ENCODE peak calls at places on chromosomes 13 and 19, in seven cellular contexts. One of them, this sample, is unnamed.

GRCh38 chr19:5314012-5314906 is 26.4 kb downstream of the PTPRS start:
- DNase-seq in stimulated activated CD4-positive, alpha-beta T cell treated with anti-CD3 and anti-CD28 coated beads, Interleukin-12 subunit alpha, Interleukin-12 subunit beta, amount 100 ng/mL, for 4 hours: no peak
- DNase-seq in MG63: peak
- DNase-seq in glomerular endothelial cell: no peak
- DNase-seq in activated T-cell treated with anti-CD3 and anti-CD28 coated beads, Interleukin-2, amount 50 U/mL, for 72 hours: no peak
- DNase-seq in stimulated activated CD8-positive, alpha-beta memory T cell treated with anti-CD3 and anti-CD28 coated beads, Interleukin-15, amount 100 ng/mL, for 4 hours: no peak
- DNase-seq in tibial artery: no peak
- DNase-seq in this sample: peak

GRCh38 chr13:112574476-112575294 is 13.3 kb downstream of the TUBGCP3 start:
- DNase-seq in MG63: no peak
- DNase-seq in stimulated activated CD4-positive, alpha-beta T cell treated with anti-CD3 and anti-CD28 coated beads, Interleukin-12 subunit alpha, Interleukin-12 subunit beta, amount 100 ng/mL, for 4 hours: no peak
- DNase-seq in activated T-cell treated with anti-CD3 and anti-CD28 coated beads, Interleukin-2, amount 50 U/mL, for 72 hours: no peak
- DNase-seq in tibial artery: no peak
- DNase-seq in glomerular endothelial cell: no peak
- DNase-seq in stimulated activated CD8-positive, alpha-beta memory T cell treated with anti-CD3 and anti-CD28 coated beads, Interleukin-15, amount 100 ng/mL, for 4 hours: no peak
- DNase-seq in this sample: no peak

GRCh38 chr13:24511019-24511823 is 1.4 kb downstream of the PARP4 start:
- DNase-seq in glomerular endothelial cell: no peak
- DNase-seq in stimulated activated CD4-positive, alpha-beta T cell treated with anti-CD3 and anti-CD28 coated beads, Interleukin-12 subunit alpha, Interleukin-12 subunit beta, amount 100 ng/mL, for 4 hours: peak
- DNase-seq in stimulated activated CD8-positive, alpha-beta memory T cell treated with anti-CD3 and anti-CD28 coated beads, Interleukin-15, amount 100 ng/mL, for 4 hours: peak
- DNase-seq in MG63: peak
- DNase-seq in activated T-cell treated with anti-CD3 and anti-CD28 coated beads, Interleukin-2, amount 50 U/mL, for 72 hours: peak
- DNase-seq in tibial artery: no peak
- DNase-seq in this sample: peak

GRCh38 chr19:11465605-11466004 is 15.2 kb downstream of the ELAVL3 start:
- DNase-seq in MG63: no peak
- DNase-seq in tibial artery: no peak
- DNase-seq in activated T-cell treated with anti-CD3 and anti-CD28 coated beads, Interleukin-2, amount 50 U/mL, for 72 hours: no peak
- DNase-seq in stimulated activated CD4-positive, alpha-beta T cell treated with anti-CD3 and anti-CD28 coated beads, Interleukin-12 subunit alpha, Interleukin-12 subunit beta, amount 100 ng/mL, for 4 hours: no peak
- DNase-seq in stimulated activated CD8-positive, alpha-beta memory T cell treated with anti-CD3 and anti-CD28 coated beads, Interleukin-15, amount 100 ng/mL, for 4 hours: no peak
- DNase-seq in glomerular endothelial cell: no peak
- DNase-seq in this sample: no peak

GRCh38 chr13:50651916-50652315 is 191.6 kb downstream of the DLEU7 start:
- DNase-seq in MG63: no peak
- DNase-seq in activated T-cell treated with anti-CD3 and anti-CD28 coated beads, Interleukin-2, amount 50 U/mL, for 72 hours: no peak
- DNase-seq in stimulated activated CD8-positive, alpha-beta memory T cell treated with anti-CD3 and anti-CD28 coated beads, Interleukin-15, amount 100 ng/mL, for 4 hours: no peak
- DNase-seq in stimulated activated CD4-positive, alpha-beta T cell treated with anti-CD3 and anti-CD28 coated beads, Interleukin-12 subunit alpha, Interleukin-12 subunit beta, amount 100 ng/mL, for 4 hours: no peak
- DNase-seq in glomerular endothelial cell: no peak
- DNase-seq in tibial artery: no peak
- DNase-seq in this sample: no peak

GRCh38 chr19:782195-783043 is 14.8 kb upstream of the PTBP1 start:
- DNase-seq in activated T-cell treated with anti-CD3 and anti-CD28 coated beads, Interleukin-2, amount 50 U/mL, for 72 hours: no peak
- DNase-seq in stimulated activated CD8-positive, alpha-beta memory T cell treated with anti-CD3 and anti-CD28 coated beads, Interleukin-15, amount 100 ng/mL, for 4 hours: no peak
- DNase-seq in glomerular endothelial cell: no peak
- DNase-seq in tibial artery: no peak
- DNase-seq in stimulated activated CD4-positive, alpha-beta T cell treated with anti-CD3 and anti-CD28 coated beads, Interleukin-12 subunit alpha, Interleukin-12 subunit beta, amount 100 ng/mL, for 4 hours: no peak
- DNase-seq in MG63: peak
- DNase-seq in this sample: no peak

GRCh38 chr13:20553309-20553708 is 13.6 kb upstream of the IFT88 start:
- DNase-seq in tibial artery: no peak
- DNase-seq in activated T-cell treated with anti-CD3 and anti-CD28 coated beads, Interleukin-2, amount 50 U/mL, for 72 hours: no peak
- DNase-seq in MG63: no peak
- DNase-seq in stimulated activated CD8-positive, alpha-beta memory T cell treated with anti-CD3 and anti-CD28 coated beads, Interleukin-15, amount 100 ng/mL, for 4 hours: no peak
- DNase-seq in stimulated activated CD4-positive, alpha-beta T cell treated with anti-CD3 and anti-CD28 coated beads, Interleukin-12 subunit alpha, Interleukin-12 subunit beta, amount 100 ng/mL, for 4 hours: no peak
- DNase-seq in glomerular endothelial cell: no peak
- DNase-seq in this sample: no peak

GRCh38 chr13:59364508-59365187 is 799.1 kb downstream of the DIAPH3 start:
- DNase-seq in stimulated activated CD8-positive, alpha-beta memory T cell treated with anti-CD3 and anti-CD28 coated beads, Interleukin-15, amount 100 ng/mL, for 4 hours: no peak
- DNase-seq in activated T-cell treated with anti-CD3 and anti-CD28 coated beads, Interleukin-2, amount 50 U/mL, for 72 hours: no peak
- DNase-seq in MG63: no peak
- DNase-seq in stimulated activated CD4-positive, alpha-beta T cell treated with anti-CD3 and anti-CD28 coated beads, Interleukin-12 subunit alpha, Interleukin-12 subunit beta, amount 100 ng/mL, for 4 hours: no peak
- DNase-seq in glomerular endothelial cell: no peak
- DNase-seq in tibial artery: no peak
- DNase-seq in this sample: no peak

GRCh38 chr19:43572172-43572588 is 3.1 kb downstream of the XRCC1 start:
- DNase-seq in activated T-cell treated with anti-CD3 and anti-CD28 coated beads, Interleukin-2, amount 50 U/mL, for 72 hours: no peak
- DNase-seq in glomerular endothelial cell: no peak
- DNase-seq in MG63: no peak
- DNase-seq in tibial artery: no peak
- DNase-seq in stimulated activated CD8-positive, alpha-beta memory T cell treated with anti-CD3 and anti-CD28 coated beads, Interleukin-15, amount 100 ng/mL, for 4 hours: no peak
- DNase-seq in stimulated activated CD4-positive, alpha-beta T cell treated with anti-CD3 and anti-CD28 coated beads, Interleukin-12 subunit alpha, Interleukin-12 subunit beta, amount 100 ng/mL, for 4 hours: no peak
- DNase-seq in this sample: no peak

GRCh38 chr13:80666782-80667537 is 326.0 kb upstream of the SPRY2 start:
- DNase-seq in MG63: no peak
- DNase-seq in activated T-cell treated with anti-CD3 and anti-CD28 coated beads, Interleukin-2, amount 50 U/mL, for 72 hours: no peak
- DNase-seq in tibial artery: no peak
- DNase-seq in glomerular endothelial cell: no peak
- DNase-seq in stimulated activated CD4-positive, alpha-beta T cell treated with anti-CD3 and anti-CD28 coated beads, Interleukin-12 subunit alpha, Interleukin-12 subunit beta, amount 100 ng/mL, for 4 hours: no peak
- DNase-seq in stimulated activated CD8-positive, alpha-beta memory T cell treated with anti-CD3 and anti-CD28 coated beads, Interleukin-15, amount 100 ng/mL, for 4 hours: no peak
- DNase-seq in this sample: no peak

GRCh38 chr19:31885280-31885853 is 460.0 kb upstream of the ZNF507 start:
- DNase-seq in activated T-cell treated with anti-CD3 and anti-CD28 coated beads, Interleukin-2, amount 50 U/mL, for 72 hours: no peak
- DNase-seq in tibial artery: no peak
- DNase-seq in MG63: no peak
- DNase-seq in glomerular endothelial cell: no peak
- DNase-seq in stimulated activated CD4-positive, alpha-beta T cell treated with anti-CD3 and anti-CD28 coated beads, Interleukin-12 subunit alpha, Interleukin-12 subunit beta, amount 100 ng/mL, for 4 hours: no peak
- DNase-seq in stimulated activated CD8-positive, alpha-beta memory T cell treated with anti-CD3 and anti-CD28 coated beads, Interleukin-15, amount 100 ng/mL, for 4 hours: no peak
- DNase-seq in this sample: no peak

GRCh38 chr13:37484056-37484455 is 114.5 kb downstream of the POSTN start:
- DNase-seq in stimulated activated CD4-positive, alpha-beta T cell treated with anti-CD3 and anti-CD28 coated beads, Interleukin-12 subunit alpha, Interleukin-12 subunit beta, amount 100 ng/mL, for 4 hours: no peak
- DNase-seq in MG63: no peak
- DNase-seq in tibial artery: no peak
- DNase-seq in stimulated activated CD8-positive, alpha-beta memory T cell treated with anti-CD3 and anti-CD28 coated beads, Interleukin-15, amount 100 ng/mL, for 4 hours: no peak
- DNase-seq in activated T-cell treated with anti-CD3 and anti-CD28 coated beads, Interleukin-2, amount 50 U/mL, for 72 hours: no peak
- DNase-seq in glomerular endothelial cell: no peak
- DNase-seq in this sample: no peak

GRCh38 chr19:17311455-17312248 is 2.3 kb downstream of the DDA1 start:
- DNase-seq in stimulated activated CD8-positive, alpha-beta memory T cell treated with anti-CD3 and anti-CD28 coated beads, Interleukin-15, amount 100 ng/mL, for 4 hours: no peak
- DNase-seq in MG63: peak
- DNase-seq in glomerular endothelial cell: no peak
- DNase-seq in stimulated activated CD4-positive, alpha-beta T cell treated with anti-CD3 and anti-CD28 coated beads, Interleukin-12 subunit alpha, Interleukin-12 subunit beta, amount 100 ng/mL, for 4 hours: no peak
- DNase-seq in activated T-cell treated with anti-CD3 and anti-CD28 coated beads, Interleukin-2, amount 50 U/mL, for 72 hours: no peak
- DNase-seq in tibial artery: no peak
- DNase-seq in this sample: no peak

GRCh38 chr13:110062077-110062776 is 244.7 kb downstream of the COL4A1 start:
- DNase-seq in stimulated activated CD4-positive, alpha-beta T cell treated with anti-CD3 and anti-CD28 coated beads, Interleukin-12 subunit alpha, Interleukin-12 subunit beta, amount 100 ng/mL, for 4 hours: no peak
- DNase-seq in glomerular endothelial cell: no peak
- DNase-seq in MG63: peak
- DNase-seq in tibial artery: no peak
- DNase-seq in stimulated activated CD8-positive, alpha-beta memory T cell treated with anti-CD3 and anti-CD28 coated beads, Interleukin-15, amount 100 ng/mL, for 4 hours: no peak
- DNase-seq in activated T-cell treated with anti-CD3 and anti-CD28 coated beads, Interleukin-2, amount 50 U/mL, for 72 hours: no peak
- DNase-seq in this sample: no peak

GRCh38 chr19:18483119-18483518 is 38.8 kb downstream of the ELL start:
- DNase-seq in activated T-cell treated with anti-CD3 and anti-CD28 coated beads, Interleukin-2, amount 50 U/mL, for 72 hours: no peak
- DNase-seq in tibial artery: no peak
- DNase-seq in MG63: no peak
- DNase-seq in stimulated activated CD4-positive, alpha-beta T cell treated with anti-CD3 and anti-CD28 coated beads, Interleukin-12 subunit alpha, Interleukin-12 subunit beta, amount 100 ng/mL, for 4 hours: no peak
- DNase-seq in stimulated activated CD8-positive, alpha-beta memory T cell treated with anti-CD3 and anti-CD28 coated beads, Interleukin-15, amount 100 ng/mL, for 4 hours: no peak
- DNase-seq in glomerular endothelial cell: no peak
- DNase-seq in this sample: no peak

GRCh38 chr13:87669379-87669978 is 1.7 kb upstream of the SLITRK5 start:
- DNase-seq in stimulated activated CD8-positive, alpha-beta memory T cell treated with anti-CD3 and anti-CD28 coated beads, Interleukin-15, amount 100 ng/mL, for 4 hours: no peak
- DNase-seq in tibial artery: no peak
- DNase-seq in activated T-cell treated with anti-CD3 and anti-CD28 coated beads, Interleukin-2, amount 50 U/mL, for 72 hours: no peak
- DNase-seq in glomerular endothelial cell: no peak
- DNase-seq in stimulated activated CD4-positive, alpha-beta T cell treated with anti-CD3 and anti-CD28 coated beads, Interleukin-12 subunit alpha, Interleukin-12 subunit beta, amount 100 ng/mL, for 4 hours: no peak
- DNase-seq in MG63: no peak
- DNase-seq in this sample: peak

GRCh38 chr13:73429691-73430090 is 370.9 kb downstream of the KLF5 start:
- DNase-seq in tibial artery: no peak
- DNase-seq in activated T-cell treated with anti-CD3 and anti-CD28 coated beads, Interleukin-2, amount 50 U/mL, for 72 hours: no peak
- DNase-seq in MG63: no peak
- DNase-seq in glomerular endothelial cell: no peak
- DNase-seq in stimulated activated CD8-positive, alpha-beta memory T cell treated with anti-CD3 and anti-CD28 coated beads, Interleukin-15, amount 100 ng/mL, for 4 hours: no peak
- DNase-seq in stimulated activated CD4-positive, alpha-beta T cell treated with anti-CD3 and anti-CD28 coated beads, Interleukin-12 subunit alpha, Interleukin-12 subunit beta, amount 100 ng/mL, for 4 hours: no peak
- DNase-seq in this sample: no peak

GRCh38 chr19:24065243-24065642 is 21.7 kb upstream of the ZNF254 start:
- DNase-seq in stimulated activated CD8-positive, alpha-beta memory T cell treated with anti-CD3 and anti-CD28 coated beads, Interleukin-15, amount 100 ng/mL, for 4 hours: no peak
- DNase-seq in MG63: no peak
- DNase-seq in stimulated activated CD4-positive, alpha-beta T cell treated with anti-CD3 and anti-CD28 coated beads, Interleukin-12 subunit alpha, Interleukin-12 subunit beta, amount 100 ng/mL, for 4 hours: no peak
- DNase-seq in activated T-cell treated with anti-CD3 and anti-CD28 coated beads, Interleukin-2, amount 50 U/mL, for 72 hours: no peak
- DNase-seq in glomerular endothelial cell: no peak
- DNase-seq in tibial artery: no peak
- DNase-seq in this sample: no peak

GRCh38 chr13:45473627-45474026 is 8.9 kb downstream of the COG3 start:
- DNase-seq in activated T-cell treated with anti-CD3 and anti-CD28 coated beads, Interleukin-2, amount 50 U/mL, for 72 hours: no peak
- DNase-seq in glomerular endothelial cell: no peak
- DNase-seq in stimulated activated CD4-positive, alpha-beta T cell treated with anti-CD3 and anti-CD28 coated beads, Interleukin-12 subunit alpha, Interleukin-12 subunit beta, amount 100 ng/mL, for 4 hours: no peak
- DNase-seq in stimulated activated CD8-positive, alpha-beta memory T cell treated with anti-CD3 and anti-CD28 coated beads, Interleukin-15, amount 100 ng/mL, for 4 hours: no peak
- DNase-seq in tibial artery: no peak
- DNase-seq in MG63: no peak
- DNase-seq in this sample: peak

GRCh38 chr13:82501804-82502203 is 1380.5 kb downstream of the SLITRK1 start:
- DNase-seq in MG63: no peak
- DNase-seq in stimulated activated CD8-positive, alpha-beta memory T cell treated with anti-CD3 and anti-CD28 coated beads, Interleukin-15, amount 100 ng/mL, for 4 hours: no peak
- DNase-seq in stimulated activated CD4-positive, alpha-beta T cell treated with anti-CD3 and anti-CD28 coated beads, Interleukin-12 subunit alpha, Interleukin-12 subunit beta, amount 100 ng/mL, for 4 hours: no peak
- DNase-seq in activated T-cell treated with anti-CD3 and anti-CD28 coated beads, Interleukin-2, amount 50 U/mL, for 72 hours: no peak
- DNase-seq in tibial artery: no peak
- DNase-seq in glomerular endothelial cell: no peak
- DNase-seq in this sample: no peak

This sample was measured in RKO.